ENCODE peak calls at places on chromosomes 5 and 9, in five cellular contexts. One of them, this sample, is unnamed. For H3K27me3 and H3K4me1, the result is how much of the 10 kb centered on the place peaks cover.

GRCh38 chr5:135079760-135080159 is 45.7 kb upstream of the PITX1 start:
- DNase-seq in cardiac muscle cell: no peak
- DNase-seq in tibial nerve: no peak
- DNase-seq in transverse colon: no peak
- DNase-seq in PC-9: no peak
- DNase-seq in this sample: peak

GRCh38 chr5:65197899-65198776 is 283.6 kb downstream of the ADAMTS6 start:
- DNase-seq in cardiac muscle cell: no peak
- DNase-seq in tibial nerve: no peak
- DNase-seq in transverse colon: no peak
- DNase-seq in PC-9: no peak
- DNase-seq in this sample: no peak

GRCh38 chr9:36791204-36791948 is 218.7 kb downstream of the MELK start:
- DNase-seq in cardiac muscle cell: no peak
- DNase-seq in tibial nerve: no peak
- DNase-seq in transverse colon: no peak
- DNase-seq in PC-9: no peak
- DNase-seq in this sample: no peak

GRCh38 chr9:109846781-109847180 is 66.8 kb downstream of the PALM2AKAP2 start:
- DNase-seq in cardiac muscle cell: no peak
- DNase-seq in tibial nerve: no peak
- DNase-seq in transverse colon: no peak
- DNase-seq in PC-9: no peak
- DNase-seq in this sample: no peak

GRCh38 chr5:66122379-66123034 is 21.6 kb upstream of the SREK1 start:
- DNase-seq in cardiac muscle cell: no peak
- DNase-seq in tibial nerve: no peak
- DNase-seq in transverse colon: no peak
- DNase-seq in PC-9: no peak
- DNase-seq in this sample: no peak

GRCh38 chr5:133610489-133611356 is 1.6 kb downstream of the FSTL4 start:
- DNase-seq in cardiac muscle cell: peak
- DNase-seq in tibial nerve: peak
- DNase-seq in transverse colon: peak
- DNase-seq in PC-9: peak
- DNase-seq in this sample: peak

GRCh38 chr9:113220467-113221002 is 542 bp downstream of the FKBP15 start:
- DNase-seq in cardiac muscle cell: peak
- DNase-seq in tibial nerve: no peak
- DNase-seq in transverse colon: no peak
- DNase-seq in PC-9: no peak
- DNase-seq in this sample: no peak

GRCh38 chr9:95801797-95802196 is 73.7 kb upstream of the ERCC6L2 start:
- DNase-seq in cardiac muscle cell: no peak
- DNase-seq in tibial nerve: no peak
- DNase-seq in transverse colon: no peak
- DNase-seq in PC-9: no peak
- DNase-seq in this sample: no peak

GRCh38 chr5:68216737-68217231 is 1.2 kb downstream of the PIK3R1 start:
- DNase-seq in cardiac muscle cell: no peak
- DNase-seq in tibial nerve: no peak
- DNase-seq in transverse colon: no peak
- DNase-seq in PC-9: no peak
- DNase-seq in this sample: no peak

GRCh38 chr5:160937570-160937969 is 85.6 kb upstream of the ATP10B start:
- DNase-seq in cardiac muscle cell: no peak
- DNase-seq in tibial nerve: no peak
- DNase-seq in transverse colon: no peak
- DNase-seq in PC-9: no peak
- DNase-seq in this sample: no peak

GRCh38 chr9:72428329-72428728 is 63.3 kb upstream of the ZFAND5 start:
- DNase-seq in cardiac muscle cell: peak
- DNase-seq in tibial nerve: no peak
- DNase-seq in transverse colon: no peak
- DNase-seq in PC-9: no peak
- DNase-seq in this sample: no peak

GRCh38 chr9:133571491-133571890 is 37.0 kb downstream of the ADAMTSL2 start:
- DNase-seq in cardiac muscle cell: no peak
- DNase-seq in tibial nerve: no peak
- DNase-seq in transverse colon: no peak
- DNase-seq in PC-9: no peak
- DNase-seq in this sample: no peak

GRCh38 chr9:89657765-89658164 is 53.0 kb downstream of the GADD45G start:
- DNase-seq in cardiac muscle cell: no peak
- DNase-seq in tibial nerve: no peak
- DNase-seq in transverse colon: no peak
- DNase-seq in PC-9: no peak
- DNase-seq in this sample: no peak

GRCh38 chr9:96222132-96222531 is 79.8 kb downstream of the HSD17B3 start:
- DNase-seq in cardiac muscle cell: peak
- DNase-seq in tibial nerve: no peak
- DNase-seq in transverse colon: no peak
- DNase-seq in PC-9: no peak
- DNase-seq in this sample: no peak

GRCh38 chr9:959914-960313 is 16.5 kb upstream of the DMRT3 start:
- DNase-seq in cardiac muscle cell: no peak
- DNase-seq in tibial nerve: no peak
- DNase-seq in transverse colon: no peak
- DNase-seq in PC-9: no peak
- DNase-seq in this sample: no peak

GRCh38 chr5:1641041-1641440 is 117.3 kb upstream of the LPCAT1 start:
- DNase-seq in cardiac muscle cell: no peak
- DNase-seq in tibial nerve: no peak
- DNase-seq in transverse colon: no peak
- DNase-seq in PC-9: no peak
- DNase-seq in this sample: peak

GRCh38 chr5:132528866-132529634 is 14.3 kb downstream of the IL5 start:
- DNase-seq in cardiac muscle cell: no peak
- DNase-seq in tibial nerve: no peak
- DNase-seq in transverse colon: no peak
- DNase-seq in PC-9: no peak
- DNase-seq in this sample: no peak

GRCh38 chr9:86324308-86324707 is 29.9 kb downstream of the TUT7 start:
- DNase-seq in cardiac muscle cell: peak
- DNase-seq in tibial nerve: no peak
- DNase-seq in transverse colon: no peak
- DNase-seq in PC-9: no peak
- DNase-seq in this sample: no peak

GRCh38 chr5:32278403-32278802 is 34.3 kb downstream of the MTMR12 start:
- DNase-seq in cardiac muscle cell: peak
- DNase-seq in tibial nerve: no peak
- DNase-seq in transverse colon: no peak
- DNase-seq in PC-9: no peak
- DNase-seq in this sample: no peak

GRCh38 chr5:77629553-77630245 is 8.8 kb downstream of the OTP start:
- DNase-seq in cardiac muscle cell: no peak
- DNase-seq in tibial nerve: no peak
- DNase-seq in transverse colon: no peak
- DNase-seq in PC-9: peak
- DNase-seq in this sample: no peak

GRCh38 chr5:59943721-59944120 is 50.2 kb upstream of the PDE4D start:
- DNase-seq in cardiac muscle cell: no peak
- DNase-seq in tibial nerve: no peak
- DNase-seq in transverse colon: peak
- DNase-seq in PC-9: no peak
- DNase-seq in this sample: no peak

GRCh38 chr9:131349522-131349880 is 44.4 kb upstream of the PRRC2B start:
- DNase-seq in cardiac muscle cell: no peak
- DNase-seq in tibial nerve: no peak
- DNase-seq in transverse colon: no peak
- DNase-seq in PC-9: no peak
- DNase-seq in this sample: no peak

GRCh38 chr9:23830459-23830805 is 4.4 kb upstream of the ELAVL2 start:
- DNase-seq in cardiac muscle cell: no peak
- DNase-seq in tibial nerve: no peak
- DNase-seq in transverse colon: no peak
- DNase-seq in PC-9: no peak
- DNase-seq in this sample: no peak
- H3K27me3 ChIP-seq in cardiac muscle cell: half or more
- H3K27me3 ChIP-seq in tibial nerve: half or more
- H3K27me3 ChIP-seq in transverse colon: half or more
- H3K27me3 ChIP-seq in PC-9: under half
- H3K27me3 ChIP-seq in this sample: under half

GRCh38 chr5:136155078-136155477 is 22.4 kb downstream of the SMAD5 start:
- DNase-seq in cardiac muscle cell: no peak
- DNase-seq in tibial nerve: no peak
- DNase-seq in transverse colon: no peak
- DNase-seq in PC-9: no peak
- DNase-seq in this sample: no peak
- H3K4me1 ChIP-seq in cardiac muscle cell: under half
- H3K4me1 ChIP-seq in tibial nerve: half or more
- H3K4me1 ChIP-seq in transverse colon: under half
- H3K4me1 ChIP-seq in PC-9: under half
- H3K4me1 ChIP-seq in this sample: under half

GRCh38 chr9:121708768-121709488 is 57.5 kb downstream of the DAB2IP start:
- DNase-seq in cardiac muscle cell: no peak
- DNase-seq in tibial nerve: no peak
- DNase-seq in transverse colon: no peak
- DNase-seq in PC-9: no peak
- DNase-seq in this sample: no peak

GRCh38 chr9:121707477-121708424 is 56.3 kb downstream of the DAB2IP start:
- DNase-seq in cardiac muscle cell: no peak
- DNase-seq in tibial nerve: no peak
- DNase-seq in transverse colon: no peak
- DNase-seq in PC-9: no peak
- DNase-seq in this sample: no peak

GRCh38 chr9:121703014-121703734 is 51.7 kb downstream of the DAB2IP start:
- DNase-seq in cardiac muscle cell: no peak
- DNase-seq in tibial nerve: no peak
- DNase-seq in transverse colon: no peak
- DNase-seq in PC-9: no peak
- DNase-seq in this sample: no peak

GRCh38 chr9:121704281-121704680 is 52.8 kb downstream of the DAB2IP start:
- DNase-seq in cardiac muscle cell: no peak
- DNase-seq in tibial nerve: no peak
- DNase-seq in transverse colon: no peak
- DNase-seq in PC-9: no peak
- DNase-seq in this sample: no peak

GRCh38 chr9:121706149-121706548 is 54.7 kb downstream of the DAB2IP start:
- DNase-seq in cardiac muscle cell: no peak
- DNase-seq in tibial nerve: no peak
- DNase-seq in transverse colon: no peak
- DNase-seq in PC-9: no peak
- DNase-seq in this sample: no peak
- H3K27me3 ChIP-seq in cardiac muscle cell: under half
- H3K27me3 ChIP-seq in tibial nerve: under half
- H3K27me3 ChIP-seq in transverse colon: under half
- H3K27me3 ChIP-seq in PC-9: under half
- H3K27me3 ChIP-seq in this sample: under half

DNA sequence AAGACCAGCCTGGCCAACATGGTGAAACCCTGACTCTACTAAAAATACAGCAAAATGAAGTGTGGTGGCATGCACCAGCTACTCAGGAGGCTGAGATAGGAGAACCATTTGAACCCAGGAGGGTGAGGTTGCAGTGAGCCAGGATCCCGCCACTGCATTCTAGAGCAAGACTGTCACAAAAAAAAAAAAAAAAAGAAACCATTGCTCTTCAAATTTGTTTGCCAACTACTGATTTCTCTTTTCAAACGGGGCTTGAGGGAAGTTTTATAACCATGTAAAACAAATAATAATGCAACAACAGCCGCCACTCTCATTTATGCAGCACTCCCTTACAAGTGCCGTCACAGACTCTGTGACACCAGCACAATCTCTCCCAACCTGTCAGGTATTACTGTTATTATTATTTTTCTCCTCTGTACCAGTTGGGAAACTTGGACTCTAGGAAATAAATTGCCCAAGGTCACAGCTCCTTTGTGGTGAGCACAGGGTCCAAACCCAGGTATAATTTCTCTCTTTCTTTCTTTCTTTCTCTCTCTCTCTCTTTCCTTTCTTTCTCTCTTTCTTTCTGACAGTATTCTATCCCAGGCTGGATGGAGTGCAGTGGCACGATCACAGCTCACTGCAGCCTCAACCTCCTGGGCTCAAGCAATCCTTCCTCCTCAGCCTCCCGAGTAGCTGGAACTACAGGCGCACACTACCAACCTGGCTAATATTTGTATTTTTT is 25.4 kb downstream of the SERINC5 start:
- DNase-seq in cardiac muscle cell: no peak
- DNase-seq in tibial nerve: no peak
- DNase-seq in transverse colon: no peak
- DNase-seq in PC-9: no peak
- DNase-seq in this sample: no peak
- H3K4me1 ChIP-seq in cardiac muscle cell: under half
- H3K4me1 ChIP-seq in tibial nerve: under half
- H3K4me1 ChIP-seq in transverse colon: half or more
- H3K4me1 ChIP-seq in PC-9: under half
- H3K4me1 ChIP-seq in this sample: under half